ENCODE peak calls at places on chromosome 20, in nine cellular contexts. A is NB4, P is AG04450, Z is hepatocyte, X is fibroblast of lung, E is heart right ventricle, K is uterus, C is bronchial epithelial cell, R is left ventricle myocardium inferior. Y is an unnamed sample.

GRCh38 chr20:9660236-9660868 is 146.0 kb downstream of the LAMP5 start:
- DNase-seq in A (peak), P (no peak), Z (peak), X (peak), E (no peak), K (no peak), C (peak), R (no peak), Y (no peak)

GRCh38 chr20:10225439-10226080 is 6.9 kb downstream of the SNAP25 start:
- DNase-seq in A (peak), P (no peak), Z (peak), X (peak), E (no peak), K (no peak), C (peak), R (no peak), Y (no peak)

GRCh38 chr20:20869161-20869560 is 156.7 kb upstream of the RALGAPA2 start:
- DNase-seq in A (no peak), P (no peak), Z (no peak), X (no peak), E (no peak), K (no peak), C (no peak), R (no peak), Y (no peak)

GRCh38 chr20:43341541-43341940 is 116.2 kb upstream of the SRSF6 start:
- DNase-seq in A (no peak), P (no peak), Z (no peak), X (no peak), E (no peak), K (no peak), C (no peak), R (no peak), Y (no peak)

GRCh38 chr20:32490942-32491763 is 94.0 kb downstream of the NOL4L start:
- DNase-seq in A (no peak), P (no peak), Z (no peak), X (no peak), E (no peak), K (no peak), C (no peak), R (peak), Y (no peak)

GRCh38 chr20:40949346-40949745 is 79.3 kb upstream of the TOP1 start:
- DNase-seq in A (no peak), P (no peak), Z (no peak), X (no peak), E (no peak), K (no peak), C (no peak), R (no peak), Y (no peak)

GRCh38 chr20:44081888-44082287 is 105.1 kb downstream of the JPH2 start:
- DNase-seq in A (no peak), P (no peak), Z (no peak), X (no peak), E (no peak), K (no peak), C (no peak), R (no peak), Y (no peak)

GRCh38 chr20:41181567-41181966 is 44.2 kb downstream of the PLCG1 start:
- DNase-seq in A (no peak), P (no peak), Z (peak), X (no peak), E (no peak), K (no peak), C (no peak), R (no peak), Y (peak)

GRCh38 chr20:36133821-36134220 is 20.7 kb upstream of the EPB41L1 start:
- DNase-seq in A (no peak), P (no peak), Z (no peak), X (no peak), E (no peak), K (no peak), C (peak), R (no peak), Y (no peak)

GRCh38 chr20:23823621-23824324 is 2.8 kb downstream of the CST2 start:
- DNase-seq in A (no peak), P (no peak), Z (no peak), X (no peak), E (no peak), K (no peak), C (no peak), R (no peak), Y (no peak)

DNA sequence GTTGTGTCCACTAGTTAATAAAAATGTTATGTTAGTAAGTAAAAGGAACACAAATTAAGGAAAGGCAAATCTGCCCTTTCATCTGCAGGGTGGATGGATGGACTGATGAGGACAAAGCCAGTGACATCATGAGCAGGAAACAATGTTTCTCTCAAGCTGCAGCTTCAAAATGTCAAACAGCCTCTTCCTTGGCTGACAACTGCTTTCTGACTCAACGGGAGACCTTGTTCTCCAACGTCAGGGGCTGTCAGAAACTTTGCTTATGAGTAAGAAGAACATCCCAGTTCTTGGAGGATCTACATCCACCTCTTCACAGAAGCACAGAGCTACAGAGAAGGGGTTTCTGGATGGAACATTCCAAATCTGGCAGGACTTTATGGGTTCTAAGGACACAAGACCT is 6.0 kb downstream of the CST2 start:
- DNase-seq in A (no peak), P (no peak), Z (no peak), X (peak), E (no peak), K (no peak), C (no peak), R (no peak), Y (no peak)
- TF ChIP-seq CTCF in A (no peak), P (no peak), Z (no peak), X (no peak), E (no peak), K (no peak), C (no peak), R (no peak), Y (no peak)

GRCh38 chr20:48620486-48621255 is 207.1 kb downstream of the PREX1 start:
- DNase-seq in A (peak), P (no peak), Z (peak), X (peak), E (peak), K (peak), C (peak), R (peak), Y (peak)

GRCh38 chr20:48620112-48620485 is 207.7 kb downstream of the PREX1 start:
- DNase-seq in A (no peak), P (no peak), Z (no peak), X (no peak), E (no peak), K (no peak), C (no peak), R (no peak), Y (no peak)

GRCh38 chr20:48623176-48623905 is 204.5 kb downstream of the PREX1 start:
- DNase-seq in A (no peak), P (no peak), Z (no peak), X (no peak), E (no peak), K (no peak), C (no peak), R (no peak), Y (no peak)

GRCh38 chr20:48622421-48622820 is 205.4 kb downstream of the PREX1 start:
- DNase-seq in A (no peak), P (no peak), Z (no peak), X (no peak), E (no peak), K (no peak), C (no peak), R (no peak), Y (no peak)

DNA sequence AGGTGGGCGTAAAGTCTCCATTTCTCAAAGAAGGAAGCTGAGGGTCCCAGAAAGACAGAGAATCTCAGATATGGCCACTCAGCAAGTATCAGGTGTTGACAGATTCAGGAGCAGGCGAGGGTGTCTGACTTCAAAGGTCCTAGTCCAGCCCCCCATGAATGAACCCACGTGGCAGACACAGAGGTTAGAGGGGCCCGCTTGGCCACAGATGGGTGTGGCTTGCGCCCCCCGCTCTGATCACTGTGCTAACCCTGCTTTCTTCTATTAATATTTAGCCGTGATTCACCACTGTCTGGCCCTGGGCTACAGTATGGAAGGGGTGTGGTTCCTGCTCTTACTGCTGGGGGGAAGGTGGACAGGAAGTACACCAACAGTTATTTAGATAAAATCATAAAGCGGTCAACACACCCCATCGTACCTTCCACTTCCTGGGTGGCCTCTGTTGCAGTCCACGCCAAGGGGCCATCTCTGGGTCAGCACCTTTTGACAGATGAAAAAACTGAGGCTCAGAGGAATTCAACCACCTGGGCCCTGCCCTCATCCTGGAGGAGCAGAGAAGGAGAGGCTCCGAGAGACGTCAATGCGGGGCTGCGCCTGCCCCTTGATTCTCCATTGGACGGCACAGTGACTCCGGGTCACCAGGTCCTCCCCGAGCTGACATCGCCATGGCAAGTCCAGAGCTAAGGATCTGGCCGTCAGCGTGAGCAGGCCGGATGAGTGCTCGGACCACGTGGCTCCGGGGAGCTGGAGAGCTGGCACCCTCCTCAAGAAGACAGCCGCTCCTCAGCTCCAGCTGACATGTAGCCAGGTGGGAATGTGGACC is 206.3 kb downstream of the PREX1 start:
- DNase-seq in A (peak), P (no peak), Z (peak), X (no peak), E (no peak), K (no peak), C (peak), R (no peak), Y (no peak)
- TF ChIP-seq CTCF in A (no peak), P (no peak), Z (no peak), X (no peak), E (no peak), K (no peak), C (no peak), R (peak), Y (peak)

DNA sequence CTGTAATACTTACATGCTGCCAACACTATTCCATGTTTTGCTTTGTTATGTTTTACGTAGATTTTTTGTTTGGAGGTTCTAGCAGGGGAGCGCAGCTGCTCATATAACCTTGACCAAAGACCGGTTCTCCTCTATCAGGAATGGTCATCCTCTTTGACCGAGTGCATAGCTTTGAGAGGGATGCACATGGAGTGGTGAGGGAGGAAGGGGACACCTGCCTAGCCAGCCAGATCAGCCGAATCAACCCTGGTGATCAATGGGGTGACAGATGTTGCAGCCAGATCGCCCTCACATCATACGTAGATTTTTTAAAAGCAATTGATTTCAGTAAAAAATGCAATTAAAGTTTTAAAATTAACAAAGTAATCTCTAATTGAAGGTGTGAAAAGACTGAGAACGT is 6.3 kb downstream of the DSTN start:
- DNase-seq in A (no peak), P (no peak), Z (no peak), X (no peak), E (no peak), K (no peak), C (no peak), R (no peak), Y (no peak)
- TF ChIP-seq CTCF in A (no peak), P (no peak), Z (no peak), X (no peak), E (no peak), K (no peak), C (no peak), R (no peak), Y (no peak)

GRCh38 chr20:57529810-57530209 is 4.9 kb upstream of the CTCFL start:
- DNase-seq in A (no peak), P (no peak), Z (no peak), X (no peak), E (no peak), K (no peak), C (no peak), R (no peak), Y (no peak)

GRCh38 chr20:57530327-57530981 is 5.5 kb upstream of the CTCFL start:
- DNase-seq in A (no peak), P (no peak), Z (no peak), X (no peak), E (no peak), K (no peak), C (no peak), R (no peak), Y (no peak)

GRCh38 chr20:57527728-57528127 is 2.8 kb upstream of the CTCFL start:
- DNase-seq in A (no peak), P (no peak), Z (no peak), X (no peak), E (no peak), K (no peak), C (no peak), R (no peak), Y (no peak)

GRCh38 chr20:57528148-57528547 is 3.2 kb upstream of the CTCFL start:
- DNase-seq in A (no peak), P (no peak), Z (no peak), X (no peak), E (no peak), K (no peak), C (no peak), R (no peak), Y (no peak)

DNA sequence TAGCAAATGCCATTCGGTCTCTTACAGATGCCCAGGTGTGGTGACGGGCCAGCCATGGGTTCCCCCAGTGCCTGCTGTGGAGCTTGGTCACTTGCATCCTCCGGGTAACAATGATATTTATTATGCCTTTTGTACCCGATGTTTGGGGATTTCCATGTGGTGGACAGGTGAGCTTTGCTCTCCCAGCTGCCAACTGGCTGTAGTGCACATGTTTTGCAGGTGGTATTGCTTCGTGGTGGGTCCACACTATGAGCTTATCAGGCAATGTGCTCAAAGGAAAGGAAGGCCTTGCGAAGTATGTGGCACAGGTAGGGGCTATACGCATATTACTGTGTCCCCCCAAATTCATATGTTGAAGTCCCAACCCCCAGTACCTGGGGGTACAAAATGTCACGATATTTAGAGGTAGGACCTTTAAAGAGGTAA is 4.2 kb upstream of the CTCFL start:
- DNase-seq in A (no peak), P (no peak), Z (no peak), X (no peak), E (no peak), K (no peak), C (no peak), R (no peak), Y (no peak)
- TF ChIP-seq CTCF in A (no peak), P (no peak), Z (no peak), X (no peak), E (no peak), K (no peak), C (no peak), R (no peak), Y (no peak)

DNA sequence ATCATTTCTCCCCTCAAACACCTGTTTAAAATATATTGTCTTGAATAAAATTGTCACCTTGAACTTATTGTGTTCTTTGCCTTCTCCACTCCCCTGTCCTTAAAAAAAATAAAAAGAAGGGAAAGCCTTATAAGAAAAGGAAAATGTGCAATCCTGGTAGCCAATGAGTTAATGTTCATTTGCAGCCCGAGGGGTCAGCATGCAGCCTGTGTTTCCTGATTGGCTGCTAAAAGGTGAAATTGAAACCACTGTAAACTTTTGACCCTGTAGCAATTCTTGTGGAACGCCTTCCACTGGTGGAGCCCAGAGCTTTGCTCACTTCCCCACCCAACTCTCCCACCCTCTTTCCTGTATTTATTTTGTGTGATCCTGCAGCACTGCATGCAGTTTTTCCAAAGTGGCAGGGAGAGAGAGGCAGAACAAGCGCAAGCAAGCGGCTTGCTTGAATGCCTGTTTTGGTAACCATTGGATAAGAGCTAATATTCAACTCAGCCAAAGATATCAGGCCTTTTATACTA is 74.9 kb downstream of the NCOA3 start:
- DNase-seq in A (peak), P (peak), Z (peak), X (peak), E (peak), K (peak), C (peak), R (peak), Y (no peak)
- TF ChIP-seq CTCF in A (no peak), P (no peak), Z (no peak), X (no peak), E (peak), K (no peak), C (no peak), R (no peak), Y (no peak)

Y was measured in natural killer cell.